ENCODE peak calls at places on chromosomes 11 and 22, in seven cellular contexts. M, N, K, H, U, F and L are unnamed samples.
A peak's percentile ranks its signal among the peaks of the same experiment; 100 is the strongest.

GRCh38 chr11:47177846-47178245 is 1.2 kb upstream of the ARFGAP2 start:
- DNase-seq in H (no peak), K (no peak), U (no peak), N (no peak), F (no peak), M (no peak), L (no peak)

GRCh38 chr22:29706991-29707390 is 12.8 kb upstream of the CABP7 start:
- DNase-seq in M (no peak), K (no peak), U (no peak), N (no peak), H (no peak), F (no peak), L (no peak)

GRCh38 chr11:79434263-79434662 is 6.6 kb downstream of the TENM4 start:
- DNase-seq in M (no peak), K (no peak), F (no peak), N (no peak), H (no peak), U (no peak), L (peak; percentile 15)

GRCh38 chr11:66617148-66617814 is 851 bp downstream of the RBM14 start:
- DNase-seq in H (peak; percentile 93), K (no peak), F (peak; percentile 79), N (peak; percentile 15), M (no peak), U (no peak), L (no peak)

GRCh38 chr22:42376721-42377177 is 55.5 kb downstream of the NFAM1 start:
- DNase-seq in N (no peak), U (no peak), M (no peak), K (no peak), H (peak; percentile 90), F (peak; percentile 74), L (peak; percentile 72)

GRCh38 chr11:14266622-14267021 is 92.4 kb downstream of the RRAS2 start:
- DNase-seq in M (no peak), K (no peak), N (no peak), H (no peak), U (no peak), F (no peak), L (no peak)

GRCh38 chr11:74684661-74685060 is 46.6 kb downstream of the CHRDL2 start:
- DNase-seq in U (no peak), M (no peak), N (no peak), K (no peak), H (peak; percentile 1), F (no peak), L (no peak)

GRCh38 chr11:127071606-127072005 is 71.0 kb upstream of the KIRREL3 start:
- DNase-seq in H (no peak), U (no peak), F (no peak), M (no peak), K (no peak), N (no peak), L (no peak)

GRCh38 chr11:910589-911030 is at the start of gene CHID1:
- DNase-seq in K (peak; percentile 99), F (peak; percentile 90), M (peak; percentile 85), N (peak; percentile 85), H (peak; percentile 91), U (peak; percentile 67), L (peak; percentile 78)

GRCh38 chr11:134667175-134667500 is 255.1 kb upstream of the B3GAT1 start:
- DNase-seq in F (no peak), N (no peak), U (no peak), K (no peak), M (no peak), H (no peak), L (no peak)

GRCh38 chr22:44590291-44590690 is 92.3 kb upstream of the RTL6 start:
- DNase-seq in M (no peak), N (no peak), U (no peak), F (no peak), K (no peak), H (no peak), L (no peak)

GRCh38 chr11:133529807-133530500 is 2.3 kb downstream of the OPCML start:
- DNase-seq in H (no peak), U (no peak), F (no peak), N (no peak), M (no peak), K (no peak), L (no peak)

GRCh38 chr22:28246392-28246791 is 327.3 kb upstream of the PITPNB start:
- DNase-seq in U (no peak), H (no peak), K (no peak), F (peak; percentile 37), M (no peak), N (no peak), L (no peak)

GRCh38 chr11:111322534-111322933 is 24.2 kb downstream of the POU2AF3 start:
- DNase-seq in H (no peak), N (no peak), M (no peak), U (no peak), K (no peak), F (no peak), L (no peak)

GRCh38 chr22:48100685-48101417 is 1338.4 kb downstream of the TBC1D22A start:
- DNase-seq in U (no peak), M (no peak), H (no peak), F (no peak), K (no peak), N (no peak), L (no peak)

GRCh38 chr11:129323896-129324522 is 51.6 kb upstream of the BARX2 start:
- DNase-seq in F (peak; percentile 60), N (no peak), U (no peak), K (no peak), M (no peak), H (peak; percentile 61), L (peak; percentile 76)